ENCODE peak calls at places on chromosomes 6 and 20, in eight cellular contexts. H, V, M, W, G, S, P and N are unnamed samples.

GRCh38 chr6:108337721-108338120 is 42.9 kb downstream of the AFG1L start:
- DNase-seq in M (no peak), H (no peak), W (no peak), S (no peak), G (no peak), V (no peak), P (no peak), N (no peak)

GRCh38 chr6:30684386-30685156 is 1.9 kb downstream of the PPP1R18 start:
- DNase-seq in S (peak), V (no peak), M (peak), W (no peak), H (no peak), P (no peak), G (peak), N (peak)

GRCh38 chr6:33078919-33079521 is 3.2 kb downstream of the HLA-DPB1 start:
- DNase-seq in P (no peak), G (no peak), S (no peak), M (no peak), W (no peak), V (no peak), H (no peak), N (no peak)

GRCh38 chr6:143027058-143027457 is 33.6 kb upstream of the AIG1 start:
- DNase-seq in H (no peak), S (peak), M (peak), P (no peak), W (peak), G (peak), V (peak), N (peak)

GRCh38 chr6:37566209-37566859 is 66.6 kb upstream of the CCDC167 start:
- DNase-seq in S (no peak), M (peak), H (peak), G (no peak), W (peak), P (peak), V (no peak), N (peak)

GRCh38 chr6:37242429-37243052 is 15.0 kb upstream of the TBC1D22B start:
- DNase-seq in G (peak), M (no peak), W (no peak), P (peak), H (peak), V (peak), S (peak), N (peak)

GRCh38 chr6:56370127-56370540 is 122.8 kb upstream of the COL21A1 start:
- DNase-seq in V (peak), H (peak), W (peak), G (no peak), P (peak), S (peak), M (no peak), N (peak)

GRCh38 chr6:152356659-152357058 is 280.5 kb downstream of the SYNE1 start:
- DNase-seq in S (peak), W (no peak), V (peak), M (no peak), H (no peak), G (peak), P (no peak), N (peak)

GRCh38 chr6:105179244-105180065 is at the start of gene POPDC3:
- DNase-seq in V (no peak), P (peak), G (peak), H (peak), M (no peak), S (peak), W (no peak), N (no peak)

GRCh38 chr6:21710908-21711627 is 117.5 kb downstream of the SOX4 start:
- DNase-seq in P (no peak), M (no peak), G (no peak), S (no peak), W (no peak), H (no peak), V (peak), N (no peak)

GRCh38 chr20:34615477-34615876 is 57.0 kb downstream of the MAP1LC3A start:
- DNase-seq in H (no peak), V (peak), P (no peak), W (no peak), G (peak), M (no peak), S (no peak), N (no peak)

GRCh38 chr20:23178806-23179205 is 92.7 kb upstream of the CD93 start:
- DNase-seq in G (no peak), S (no peak), V (no peak), H (no peak), P (no peak), W (no peak), M (no peak), N (no peak)

GRCh38 chr20:5073154-5074049 is 46.4 kb downstream of the PCNA start:
- DNase-seq in W (peak), S (peak), G (peak), H (peak), V (peak), P (peak), M (no peak), N (peak)

GRCh38 chr6:25337004-25337403 is 57.8 kb downstream of the CARMIL1 start:
- DNase-seq in M (no peak), P (no peak), S (no peak), W (no peak), V (no peak), H (no peak), G (no peak), N (peak)

DNA sequence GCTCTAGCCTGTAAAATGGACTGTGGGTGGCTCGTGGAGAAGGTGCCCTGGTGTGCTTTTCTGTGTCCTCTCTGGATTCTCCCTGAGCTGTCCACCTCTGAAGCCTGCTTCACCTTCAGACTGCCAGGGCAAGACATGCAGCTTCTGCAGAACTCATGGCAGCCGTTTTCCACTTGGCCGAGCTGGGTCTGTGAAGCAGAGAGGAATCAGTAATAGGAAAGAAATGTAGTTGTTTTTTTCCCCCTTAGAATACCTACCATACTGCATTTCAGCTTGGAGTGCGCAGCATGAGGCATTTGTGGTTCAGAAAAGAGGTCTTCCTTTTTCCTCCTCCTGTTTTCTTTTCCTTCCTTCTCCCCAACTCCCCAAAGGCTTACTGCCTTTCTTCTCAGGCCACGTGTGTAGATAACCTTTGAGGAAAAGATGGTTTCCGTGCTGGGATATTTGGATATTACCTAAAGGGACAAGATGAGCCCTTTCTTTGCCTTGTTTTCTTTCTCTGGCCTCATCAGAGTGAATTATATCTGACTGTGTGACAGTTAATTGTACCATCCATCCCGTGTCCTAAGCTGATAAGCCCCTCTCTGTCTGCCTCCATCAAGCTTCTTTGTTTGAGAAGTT is 39.4 kb downstream of the RREB1 start:
- DNase-seq in H (no peak), G (no peak), P (no peak), V (no peak), W (no peak), M (no peak), S (no peak), N (no peak)
- H3K4me3 ChIP-seq in H (no peak), G (no peak), P (peak), V (no peak), W (no peak), M (no peak), S (peak), N (no peak)

GRCh38 chr6:112085666-112086065 is 1.6 kb downstream of the TUBE1 start:
- DNase-seq in H (no peak), W (no peak), M (no peak), S (no peak), G (no peak), P (no peak), V (no peak), N (no peak)

GRCh38 chr6:112081569-112081968 is 5.7 kb downstream of the TUBE1 start:
- DNase-seq in G (no peak), H (no peak), S (no peak), W (no peak), V (no peak), P (no peak), M (no peak), N (no peak)

GRCh38 chr6:112087916-112088315 is 525 bp downstream of the FAM229B start:
- DNase-seq in V (no peak), W (no peak), H (no peak), G (peak), S (peak), P (no peak), M (no peak), N (no peak)

GRCh38 chr6:112087136-112087908 is at the start of the genes FAM229B and TUBE1:
- DNase-seq in M (peak), G (peak), P (peak), S (peak), W (peak), H (peak), V (peak), N (peak)

GRCh38 chr6:112086744-112087135 is 542 bp downstream of the TUBE1 start:
- DNase-seq in S (peak), W (no peak), G (peak), V (peak), P (no peak), M (no peak), H (peak), N (peak)
- TF ChIP-seq CTCF in S (peak), W (no peak), G (peak), V (peak), P (peak), M (no peak), H (peak), N (peak)

GRCh38 chr6:150598858-150599198 is 857 bp upstream of the PLEKHG1 start:
- DNase-seq in P (no peak), S (no peak), V (no peak), H (no peak), W (no peak), M (no peak), G (no peak), N (no peak)
- H3K4me3 ChIP-seq in P (no peak), S (no peak), V (no peak), H (no peak), W (no peak), M (peak), G (no peak), N (no peak)

GRCh38 chr6:117352466-117353081 is 73.2 kb downstream of the ROS1 start:
- DNase-seq in G (peak), V (peak), H (peak), S (peak), W (no peak), P (no peak), M (no peak), N (peak)
- TF ChIP-seq CTCF in G (peak), V (peak), H (peak), S (peak), W (peak), P (peak), M (peak), N (peak)

DNA sequence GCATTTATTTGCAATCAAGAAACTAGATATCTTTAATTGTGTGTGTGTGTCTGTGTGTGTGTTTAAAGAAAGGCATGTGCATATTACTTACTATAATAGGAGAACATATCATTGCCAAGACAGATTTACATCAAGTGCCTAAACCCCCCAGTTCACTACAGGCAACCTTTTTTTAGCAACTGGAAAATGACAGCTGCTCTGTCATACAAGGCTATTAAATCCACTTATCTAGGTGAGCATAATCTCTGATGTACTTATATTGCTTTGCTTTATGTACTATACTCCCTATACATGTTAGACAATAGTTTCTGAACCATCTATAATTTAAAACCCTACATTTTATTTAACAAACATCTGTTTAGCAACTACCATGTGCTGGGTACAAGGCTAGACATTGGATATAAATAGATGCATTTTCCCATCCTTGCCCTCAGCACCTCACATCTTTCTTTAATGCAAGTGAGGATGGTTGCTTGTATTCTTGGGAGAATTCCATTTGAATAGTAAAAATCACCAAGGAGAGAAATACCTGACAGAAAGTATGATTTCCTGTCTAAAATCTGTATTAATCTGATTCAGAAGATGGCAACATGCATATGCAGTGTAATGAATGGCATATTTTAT is 398.3 kb downstream of the LAMA2 start:
- DNase-seq in S (no peak), G (no peak), W (no peak), H (no peak), M (no peak), P (no peak), V (no peak), N (no peak)
- H3K4me3 ChIP-seq in S (no peak), G (no peak), W (no peak), H (no peak), M (no peak), P (no peak), V (no peak), N (no peak)